ENCODE peak calls at places on chromosomes 1 and 21, in eight cellular contexts. N, D, H, V, K, F, E and G are unnamed samples.

GRCh38 chr1:167221126-167221803 is 579 bp downstream of the POU2F1 start:
- DNase-seq in N (peak), D (no peak), H (peak), V (no peak), K (peak), F (no peak), E (no peak), G (no peak)

GRCh38 chr1:161013104-161013590 is 7.8 kb downstream of the F11R start:
- DNase-seq in N (no peak), D (no peak), H (peak), V (peak), K (no peak), F (no peak), E (peak), G (no peak)

GRCh38 chr1:238652346-238652968 is 733.9 kb upstream of the CHRM3 start:
- DNase-seq in N (no peak), D (no peak), H (peak), V (peak), K (no peak), F (peak), E (peak), G (no peak)

GRCh38 chr1:10020668-10021067 is 12.1 kb upstream of the UBE4B start:
- DNase-seq in N (no peak), D (no peak), H (no peak), V (no peak), K (no peak), F (peak), E (no peak), G (no peak)

GRCh38 chr1:231248778-231249177 is 7.8 kb downstream of the GNPAT start:
- DNase-seq in N (no peak), D (no peak), H (no peak), V (peak), K (no peak), F (no peak), E (peak), G (no peak)

GRCh38 chr1:89407355-89407754 is 43.5 kb downstream of the GBP6 start:
- DNase-seq in N (no peak), D (no peak), H (peak), V (no peak), K (no peak), F (peak), E (peak), G (no peak)

GRCh38 chr1:55049271-55049913 is 10.0 kb downstream of the PCSK9 start:
- DNase-seq in N (peak), D (no peak), H (no peak), V (no peak), K (no peak), F (no peak), E (no peak), G (no peak)

GRCh38 chr1:192852548-192852947 is 43.7 kb downstream of the RGS2 start:
- DNase-seq in N (no peak), D (no peak), H (no peak), V (no peak), K (no peak), F (no peak), E (no peak), G (no peak)

GRCh38 chr21:42089093-42089631 is 18.0 kb downstream of the UMODL1 start:
- DNase-seq in N (no peak), D (no peak), H (no peak), V (no peak), K (no peak), F (peak), E (no peak), G (no peak)

GRCh38 chr1:160662888-160663287 is 16.0 kb upstream of the SLAMF1 start:
- DNase-seq in N (no peak), D (no peak), H (no peak), V (no peak), K (no peak), F (no peak), E (no peak), G (peak)

GRCh38 chr1:150484431-150484830 is 2.8 kb upstream of the TARS2 start:
- DNase-seq in N (no peak), D (no peak), H (peak), V (peak), K (no peak), F (peak), E (peak), G (no peak)

GRCh38 chr1:227947425-227947677 is 381 bp downstream of the WNT9A start:
- DNase-seq in N (peak), D (no peak), H (peak), V (no peak), K (no peak), F (no peak), E (no peak), G (no peak)

GRCh38 chr21:36699026-36699545 is at the start of gene SIM2:
- DNase-seq in N (no peak), D (no peak), H (peak), V (peak), K (no peak), F (peak), E (peak), G (no peak)

GRCh38 chr1:87221008-87221407 is 107.7 kb upstream of the LMO4 start:
- DNase-seq in N (no peak), D (no peak), H (peak), V (peak), K (no peak), F (no peak), E (peak), G (no peak)

GRCh38 chr1:33897092-33897725 is 33.3 kb downstream of the HMGB4 start:
- DNase-seq in N (no peak), D (no peak), H (no peak), V (no peak), K (no peak), F (peak), E (no peak), G (no peak)

GRCh38 chr1:89206361-89206760 is 7.6 kb upstream of the GBP4 start:
- DNase-seq in N (no peak), D (no peak), H (no peak), V (no peak), K (no peak), F (no peak), E (no peak), G (peak)

GRCh38 chr1:230242317-230242716 is 175.3 kb downstream of the GALNT2 start:
- DNase-seq in N (no peak), D (no peak), H (no peak), V (no peak), K (no peak), F (no peak), E (no peak), G (no peak)

GRCh38 chr21:41706678-41707077 is 60.2 kb downstream of the RIPK4 start:
- DNase-seq in N (no peak), D (no peak), H (no peak), V (no peak), K (no peak), F (no peak), E (peak), G (peak)

GRCh38 chr1:101316276-101316675 is 79.5 kb downstream of the S1PR1 start:
- DNase-seq in N (no peak), D (no peak), H (no peak), V (no peak), K (no peak), F (no peak), E (no peak), G (no peak)

GRCh38 chr1:206579747-206580437 is 32.4 kb downstream of the EIF2D start:
- DNase-seq in N (peak), D (peak), H (peak), V (peak), K (peak), F (peak), E (peak), G (peak)

GRCh38 chr1:198179556-198179981 is 22.8 kb downstream of the NEK7 start:
- DNase-seq in N (no peak), D (no peak), H (peak), V (peak), K (no peak), F (peak), E (peak), G (peak)

GRCh38 chr1:22317920-22318243 is 133.8 kb upstream of the ZBTB40 start:
- DNase-seq in N (no peak), D (no peak), H (no peak), V (no peak), K (no peak), F (no peak), E (no peak), G (no peak)

GRCh38 chr1:24094554-24094953 is 17.4 kb downstream of the MYOM3 start:
- DNase-seq in N (no peak), D (no peak), H (no peak), V (no peak), K (no peak), F (no peak), E (no peak), G (no peak)
- TF ChIP-seq CTCF in N (no peak), D (peak), H (no peak), V (peak), K (no peak), F (no peak), E (no peak), G (no peak)

GRCh38 chr1:65541161-65541560 is 120.7 kb downstream of the LEPR start:
- DNase-seq in N (no peak), D (no peak), H (peak), V (peak), K (no peak), F (no peak), E (no peak), G (no peak)
- H3K4me3 ChIP-seq in N (no peak), D (no peak), H (no peak), V (no peak), K (no peak), F (no peak), E (no peak), G (no peak)

DNA sequence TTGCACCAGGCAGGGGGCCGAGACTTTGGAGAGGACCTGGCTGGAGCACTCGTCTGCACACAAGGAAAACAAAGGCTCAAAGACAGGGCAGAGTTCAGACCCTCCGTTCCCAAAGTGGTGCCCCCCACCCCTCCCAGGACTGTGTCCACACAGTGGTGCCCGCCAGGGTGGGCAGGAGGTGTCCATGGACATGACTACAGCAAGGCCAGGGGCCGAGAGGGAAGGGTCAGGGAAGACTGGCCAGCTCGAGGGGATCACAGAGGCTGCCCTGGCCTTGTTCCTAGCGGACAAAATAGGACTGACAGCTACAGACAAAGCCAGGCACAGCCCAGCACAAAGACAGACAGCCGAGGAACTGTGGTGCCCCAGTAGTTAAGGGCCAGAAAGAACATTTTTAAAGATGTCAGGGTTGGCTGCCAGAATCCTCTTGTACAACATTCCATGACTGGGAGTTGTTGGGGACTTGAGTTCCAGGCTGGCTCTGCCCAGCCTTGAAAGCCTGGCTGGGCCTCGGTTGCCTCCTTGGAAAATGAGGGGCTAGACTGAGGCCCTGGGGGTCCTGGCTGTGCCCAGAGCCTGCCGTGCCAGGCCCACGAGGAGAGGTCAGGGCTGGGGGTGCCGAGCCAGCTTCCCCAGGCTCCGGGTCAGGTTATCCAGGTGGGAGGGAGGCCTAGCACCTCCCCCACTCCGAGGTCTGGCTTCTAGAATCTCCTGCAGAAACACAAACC is 63.7 kb downstream of the SLX9 start:
- DNase-seq in N (peak), D (no peak), H (peak), V (no peak), K (no peak), F (peak), E (no peak), G (no peak)
- TF ChIP-seq CTCF in N (peak), D (no peak), H (no peak), V (no peak), K (no peak), F (no peak), E (no peak), G (no peak)

GRCh38 chr1:111592389-111593361 is 26.9 kb upstream of the RAP1A start:
- DNase-seq in N (peak), D (peak), H (peak), V (peak), K (peak), F (peak), E (peak), G (peak)

GRCh38 chr1:111591946-111592345 is 27.6 kb upstream of the RAP1A start:
- DNase-seq in N (no peak), D (no peak), H (no peak), V (no peak), K (no peak), F (no peak), E (no peak), G (no peak)

GRCh38 chr1:111595807-111596206 is 23.8 kb upstream of the RAP1A start:
- DNase-seq in N (no peak), D (no peak), H (no peak), V (no peak), K (no peak), F (no peak), E (no peak), G (no peak)

GRCh38 chr1:111594128-111594693 is 25.4 kb upstream of the RAP1A start:
- DNase-seq in N (no peak), D (no peak), H (no peak), V (no peak), K (no peak), F (no peak), E (no peak), G (no peak)

DNA sequence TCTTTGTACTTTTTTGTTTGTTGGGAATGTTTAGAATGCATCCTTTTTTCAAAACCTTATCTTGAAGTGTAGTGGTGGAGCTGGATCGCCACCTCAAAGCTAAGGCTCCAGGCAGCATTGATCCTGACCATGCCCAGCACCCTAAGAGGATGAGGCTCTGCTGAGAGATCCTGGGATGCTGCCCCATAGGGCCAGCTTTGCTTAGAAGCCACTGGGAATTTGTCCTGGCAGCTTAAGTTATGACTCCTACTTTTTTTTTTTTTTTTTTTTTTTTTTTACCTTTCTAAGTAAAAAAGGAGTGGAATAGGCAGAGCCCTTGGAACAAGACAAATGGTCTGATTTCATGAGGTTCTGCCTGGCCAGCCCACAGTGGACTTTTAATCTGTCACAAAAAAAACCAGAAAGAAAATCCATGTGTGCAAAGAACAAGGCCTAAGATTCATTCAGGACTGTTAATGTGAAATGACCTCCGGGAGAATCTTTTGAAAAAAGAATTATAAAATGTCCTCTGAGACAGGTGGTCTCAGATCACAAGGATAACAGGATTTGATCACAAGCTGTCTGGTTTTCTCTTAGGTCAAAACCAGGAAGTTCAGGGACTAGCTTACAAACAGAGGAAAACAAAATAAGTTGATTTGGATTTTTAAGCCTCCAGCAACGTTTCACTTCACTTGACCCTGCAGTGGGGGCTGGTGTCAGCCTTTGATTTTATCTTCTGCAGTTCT is 26.0 kb upstream of the RAP1A start:
- DNase-seq in N (no peak), D (no peak), H (no peak), V (no peak), K (no peak), F (no peak), E (no peak), G (no peak)
- H3K4me3 ChIP-seq in N (no peak), D (peak), H (no peak), V (peak), K (no peak), F (no peak), E (no peak), G (peak)

GRCh38 chr1:36098650-36099365 is 10.1 kb downstream of the ADPRS start:
- DNase-seq in N (no peak), D (no peak), H (no peak), V (no peak), K (no peak), F (no peak), E (no peak), G (no peak)

GRCh38 chr1:36094621-36095061 is 5.9 kb downstream of the ADPRS start:
- DNase-seq in N (peak), D (no peak), H (no peak), V (no peak), K (no peak), F (peak), E (no peak), G (no peak)

GRCh38 chr1:36097693-36098585 is 9.2 kb downstream of the ADPRS start:
- DNase-seq in N (no peak), D (no peak), H (no peak), V (no peak), K (no peak), F (no peak), E (no peak), G (no peak)

GRCh38 chr1:36095760-36096405 is 7.2 kb downstream of the ADPRS start:
- DNase-seq in N (peak), D (no peak), H (no peak), V (no peak), K (no peak), F (no peak), E (no peak), G (no peak)

DNA sequence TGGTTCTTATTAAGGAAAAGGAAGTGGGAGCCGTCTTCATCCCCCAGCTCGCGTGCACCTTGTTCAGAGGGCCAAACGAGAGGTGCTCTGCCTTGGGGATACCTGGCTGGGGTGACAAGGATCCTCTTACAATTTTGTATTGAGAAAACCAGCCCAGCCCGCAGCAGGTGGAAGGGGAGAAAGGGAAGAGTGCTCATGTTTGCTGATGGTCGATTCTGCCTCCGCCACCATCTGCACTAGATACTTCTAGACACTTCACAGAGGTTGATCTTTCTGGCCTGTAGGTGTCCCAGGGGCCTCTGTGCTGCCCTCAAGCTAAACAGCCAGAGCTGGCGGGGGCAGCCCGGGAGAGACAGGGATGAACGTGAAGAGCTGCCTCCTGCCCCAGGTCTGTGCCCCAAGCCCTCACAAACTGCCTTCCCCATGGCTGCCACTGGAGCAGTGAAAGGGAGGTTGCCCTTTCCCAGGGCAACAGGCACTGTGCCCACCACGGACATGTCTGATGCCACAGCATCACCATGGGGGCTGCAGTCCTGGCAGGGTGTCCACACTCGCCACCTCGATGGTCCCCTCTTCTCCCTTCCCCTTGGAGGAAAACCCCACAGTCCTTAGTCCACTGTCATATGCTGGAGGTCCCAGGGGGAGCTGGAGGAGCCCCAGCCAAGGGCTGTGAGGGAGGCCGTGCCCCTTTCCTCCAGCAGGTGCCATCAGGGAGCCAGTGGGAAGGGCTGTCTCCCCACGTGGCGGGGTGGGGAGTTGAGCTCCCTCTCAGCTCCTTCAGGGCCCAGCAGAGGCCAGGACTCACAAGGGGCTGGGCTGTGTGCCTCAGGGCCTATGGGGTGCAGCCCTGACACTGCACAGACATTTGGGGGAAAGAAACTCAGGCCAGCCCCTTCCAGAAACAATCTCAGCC is 8.1 kb downstream of the ADPRS start:
- DNase-seq in N (no peak), D (no peak), H (no peak), V (peak), K (no peak), F (no peak), E (peak), G (no peak)
- TF ChIP-seq CTCF in N (peak), D (peak), H (no peak), V (peak), K (no peak), F (peak), E (peak), G (peak)

DNA sequence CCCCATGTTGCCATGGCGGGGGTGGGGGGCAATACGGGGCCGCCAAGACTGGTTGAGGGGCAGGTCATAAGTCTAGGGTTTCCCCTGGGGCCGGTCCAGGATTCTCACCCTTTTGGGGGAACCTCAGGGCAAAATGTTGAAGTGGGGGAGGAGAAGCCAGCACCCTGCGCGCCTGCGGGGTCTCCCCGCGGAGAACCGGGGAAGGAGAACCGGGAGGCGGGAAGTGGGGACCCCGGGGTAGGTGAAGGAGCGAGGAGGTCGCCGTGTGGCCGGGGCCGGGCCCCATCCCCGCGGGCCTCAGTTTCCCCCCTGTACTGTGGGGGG is 334 bp upstream of the ARHGEF10L start:
- DNase-seq in N (peak), D (no peak), H (no peak), V (no peak), K (no peak), F (no peak), E (no peak), G (no peak)
- H3K4me3 ChIP-seq in N (peak), D (no peak), H (peak), V (peak), K (peak), F (peak), E (peak), G (no peak)

DNA sequence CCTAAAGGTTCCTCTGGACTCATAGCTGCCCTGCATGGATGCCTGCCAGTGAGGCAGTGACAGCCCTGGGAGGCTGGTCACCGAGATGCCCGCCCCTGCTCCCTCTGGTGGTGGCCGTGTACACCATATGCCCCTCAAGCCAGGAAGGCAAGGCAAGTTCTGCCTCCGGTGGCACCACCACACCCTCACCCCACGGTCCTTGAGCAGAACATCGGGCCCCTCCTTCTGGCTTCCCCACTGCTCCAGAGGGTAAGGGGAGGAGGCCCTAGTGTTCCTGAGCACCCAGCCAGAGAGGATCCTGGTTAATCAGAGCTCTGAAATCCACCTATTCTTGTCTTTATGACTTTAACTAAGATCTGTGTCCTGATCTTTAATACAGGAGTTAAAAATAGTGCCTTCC is 1.6 kb upstream of the S100A14 start:
- DNase-seq in N (peak), D (no peak), H (peak), V (peak), K (peak), F (peak), E (no peak), G (no peak)
- TF ChIP-seq CTCF in N (no peak), D (peak), H (peak), V (peak), K (no peak), F (peak), E (peak), G (no peak)

GRCh38 chr1:26239936-26240335 is 5.9 kb downstream of the CEP85 start:
- DNase-seq in N (no peak), D (no peak), H (no peak), V (no peak), K (no peak), F (peak), E (peak), G (no peak)
- H3K4me3 ChIP-seq in N (no peak), D (no peak), H (no peak), V (no peak), K (no peak), F (no peak), E (no peak), G (no peak)